ENCODE peak calls at places on chromosomes 5 and 9, in ten cellular contexts. I, N, C, O, T, R, H, U, L and A are unnamed samples.

GRCh38 chr5:3736466-3736865 is 140.8 kb downstream of the IRX1 start:
- DNase-seq in I (no peak), N (no peak), C (no peak), O (no peak), T (no peak), R (no peak), H (no peak), U (no peak), L (no peak), A (no peak)

GRCh38 chr5:78803386-78803785 is 154.8 kb upstream of the LHFPL2 start:
- DNase-seq in I (no peak), N (peak; percentile 55), C (peak; percentile 84), O (no peak), T (peak; percentile 80), R (peak; percentile 48), H (peak; percentile 68), U (no peak), L (no peak), A (peak; percentile 93)

GRCh38 chr5:119651496-119651895 is 22.1 kb downstream of the FAM170A start:
- DNase-seq in I (no peak), N (no peak), C (no peak), O (no peak), T (no peak), R (no peak), H (no peak), U (no peak), L (no peak), A (no peak)

GRCh38 chr9:87149794-87150193 is 202.5 kb upstream of the GAS1 start:
- DNase-seq in I (no peak), N (no peak), C (no peak), O (no peak), T (no peak), R (no peak), H (peak; percentile 20), U (no peak), L (no peak), A (no peak)

GRCh38 chr5:146877178-146877681 is 1.3 kb downstream of the PPP2R2B start:
- DNase-seq in I (no peak), N (no peak), C (no peak), O (no peak), T (no peak), R (no peak), H (peak; percentile 26), U (no peak), L (peak; percentile 35), A (no peak)

GRCh38 chr9:93645149-93645889 is 68.9 kb downstream of the PHF2 start:
- DNase-seq in I (no peak), N (no peak), C (peak; percentile 35), O (no peak), T (no peak), R (no peak), H (no peak), U (no peak), L (no peak), A (no peak)

GRCh38 chr5:72179816-72180440 is 72.7 kb downstream of the MAP1B start:
- DNase-seq in I (no peak), N (no peak), C (no peak), O (no peak), T (no peak), R (no peak), H (peak; percentile 48), U (no peak), L (no peak), A (no peak)

GRCh38 chr9:27192291-27192960 is 83.4 kb downstream of the TEK start:
- DNase-seq in I (no peak), N (no peak), C (no peak), O (no peak), T (peak; percentile 16), R (peak; percentile 38), H (peak; percentile 68), U (no peak), L (no peak), A (peak; percentile 49)

GRCh38 chr5:149951138-149951749 is 6.7 kb upstream of the PDE6A start:
- DNase-seq in I (no peak), N (no peak), C (no peak), O (no peak), T (no peak), R (no peak), H (no peak), U (no peak), L (peak; percentile 48), A (no peak)

GRCh38 chr5:149956685-149957084 is 3.9 kb upstream of the SLC26A2 start:
- DNase-seq in I (no peak), N (no peak), C (no peak), O (no peak), T (no peak), R (no peak), H (no peak), U (no peak), L (no peak), A (no peak)

GRCh38 chr5:149957855-149958254 is 2.7 kb upstream of the SLC26A2 start:
- DNase-seq in I (no peak), N (no peak), C (no peak), O (no peak), T (no peak), R (no peak), H (peak; percentile 35), U (no peak), L (no peak), A (no peak)

GRCh38 chr5:149959406-149960236 is 937 bp upstream of the SLC26A2 start:
- DNase-seq in I (no peak), N (peak; percentile 16), C (no peak), O (peak; percentile 87), T (no peak), R (peak; percentile 84), H (peak; percentile 73), U (peak; percentile 31), L (peak; percentile 69), A (peak; percentile 74)

DNA sequence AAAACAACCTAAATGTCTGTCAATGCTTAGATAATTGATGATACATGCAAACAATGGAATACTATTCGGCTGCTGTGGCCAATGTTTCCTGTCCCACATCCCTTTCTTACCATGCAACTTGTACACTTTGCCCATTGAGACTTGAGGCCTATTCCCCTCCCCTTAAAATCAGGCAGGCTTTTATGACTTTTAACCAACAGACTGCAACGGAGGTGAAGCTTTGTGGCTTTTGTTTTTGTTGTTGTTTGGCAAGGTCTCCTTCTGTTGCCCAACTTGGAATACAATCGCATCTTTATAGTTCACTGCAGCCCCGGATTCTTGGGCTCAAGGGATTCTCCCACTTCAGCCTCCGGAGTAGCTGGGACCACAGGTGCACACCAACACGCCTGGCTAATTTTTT is 5.8 kb upstream of the SLC26A2 start:
- DNase-seq in I (no peak), N (no peak), C (no peak), O (no peak), T (no peak), R (no peak), H (no peak), U (no peak), L (no peak), A (no peak)
- H3K4me3 ChIP-seq in I (no peak overlapping the region), N (no peak overlapping the region), C (no peak overlapping the region), O (no peak overlapping the region), T (no peak overlapping the region), R (no peak overlapping the region), H (no peak overlapping the region), U (no peak overlapping the region), L (no peak overlapping the region), A (no peak overlapping the region)

DNA sequence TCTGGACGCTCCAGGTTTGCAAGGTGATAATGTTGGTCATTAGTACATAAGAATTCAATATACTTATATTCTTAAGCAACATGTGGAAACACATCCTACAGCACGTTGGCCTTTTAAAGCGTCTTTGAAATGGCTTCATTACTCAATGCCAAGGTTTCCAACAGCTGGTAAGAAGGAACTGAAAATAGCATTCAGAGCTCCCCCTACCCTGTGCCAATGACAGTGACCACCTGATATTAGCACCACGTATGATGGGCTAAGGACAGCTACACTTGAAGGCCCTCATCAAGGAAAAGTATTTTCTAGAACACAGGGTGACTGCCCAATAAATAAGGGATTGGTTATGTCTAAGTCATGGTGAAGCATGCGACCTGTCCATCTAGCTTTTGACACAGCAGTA is 9.9 kb downstream of the ZNF622 start:
- DNase-seq in I (no peak), N (no peak), C (no peak), O (no peak), T (no peak), R (no peak), H (no peak), U (no peak), L (no peak), A (no peak)
- H3K4me3 ChIP-seq in I (no peak overlapping the region), N (no peak overlapping the region), C (no peak overlapping the region), O (no peak overlapping the region), T (no peak overlapping the region), R (no peak overlapping the region), H (no peak overlapping the region), U (no peak overlapping the region), L (no peak overlapping the region), A (no peak overlapping the region)

GRCh38 chr9:536597-537511 is 304.6 kb upstream of the DMRT1 start:
- DNase-seq in I (no peak), N (no peak), C (no peak), O (no peak), T (no peak), R (no peak), H (no peak), U (no peak), L (no peak), A (no peak)

GRCh38 chr9:530681-531080 is 310.8 kb upstream of the DMRT1 start:
- DNase-seq in I (no peak), N (no peak), C (peak; percentile 65), O (peak; percentile 19), T (peak; percentile 41), R (peak; percentile 44), H (peak; percentile 37), U (no peak), L (no peak), A (peak; percentile 29)

GRCh38 chr9:534886-535285 is 306.6 kb upstream of the DMRT1 start:
- DNase-seq in I (no peak), N (no peak), C (peak; percentile 64), O (no peak), T (peak; percentile 44), R (no peak), H (no peak), U (no peak), L (no peak), A (no peak)

GRCh38 chr9:532707-533106 is 308.8 kb upstream of the DMRT1 start:
- DNase-seq in I (no peak), N (no peak), C (no peak), O (no peak), T (no peak), R (no peak), H (no peak), U (no peak), L (no peak), A (no peak)

GRCh38 chr9:535356-535755 is 306.1 kb upstream of the DMRT1 start:
- DNase-seq in I (no peak), N (no peak), C (no peak), O (no peak), T (no peak), R (no peak), H (no peak), U (no peak), L (no peak), A (no peak)
- H3K4me3 ChIP-seq in I (no peak overlapping the region), N (no peak overlapping the region), C (no peak overlapping the region), O (no peak overlapping the region), T (peak overlapping the region; percentile 17), R (no peak overlapping the region), H (no peak overlapping the region), U (no peak overlapping the region), L (no peak overlapping the region), A (no peak overlapping the region)

DNA sequence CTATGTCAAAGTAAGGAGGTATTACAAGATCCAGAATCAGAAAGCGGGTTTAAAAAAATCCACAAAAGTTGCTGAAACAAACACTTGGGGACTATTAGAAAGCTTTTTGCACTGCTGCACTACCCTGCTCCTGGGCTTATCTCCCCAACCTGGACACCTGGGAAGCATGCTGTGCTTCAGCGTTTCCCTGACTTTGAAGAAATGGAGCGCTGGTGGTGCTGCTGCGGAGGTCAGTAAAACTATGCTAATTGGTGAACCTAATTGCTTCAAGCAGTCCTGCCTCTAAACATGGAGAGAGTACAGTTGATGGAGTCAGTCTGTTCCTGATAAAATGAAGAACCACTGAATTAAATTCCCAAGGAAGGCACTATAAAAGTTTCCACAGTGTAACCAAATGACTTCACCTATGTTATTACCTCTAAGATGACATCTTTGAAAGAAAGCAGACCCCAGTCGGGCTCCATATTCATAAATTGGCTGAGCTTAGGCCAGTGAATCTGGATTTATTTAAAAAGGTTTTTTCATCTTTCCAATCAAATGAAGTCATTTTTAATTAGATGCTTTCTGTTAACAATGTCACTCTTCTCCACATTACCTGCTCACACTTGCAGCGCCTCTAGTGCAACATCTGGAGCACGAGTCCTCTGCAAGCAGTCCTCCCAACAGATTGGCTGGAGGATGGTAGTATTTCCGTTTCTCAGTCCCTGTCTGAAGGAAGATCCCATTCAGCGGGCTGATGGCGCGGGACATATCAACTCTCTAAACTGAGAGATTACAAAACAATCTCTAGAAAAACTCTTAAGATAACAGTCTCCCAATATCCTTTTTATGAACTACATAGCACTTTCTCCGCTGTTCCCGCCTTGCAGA is 11.5 kb downstream of the NR2F1-AS1 start:
- DNase-seq in I (no peak), N (no peak), C (no peak), O (no peak), T (no peak), R (no peak), H (no peak), U (peak; percentile 40), L (peak; percentile 48), A (no peak)
- H3K4me3 ChIP-seq in I (no peak overlapping the region), N (no peak overlapping the region), C (no peak overlapping the region), O (no peak overlapping the region), T (no peak overlapping the region), R (no peak overlapping the region), H (no peak overlapping the region), U (peak overlapping the region; percentile 36), L (peak overlapping the region; percentile 63), A (no peak overlapping the region)